ENCODE peak calls at places on chromosome 2, in four cellular contexts. U, J, D and V are unnamed samples.

GRCh38 chr2:30259827-30260679 is 28.7 kb downstream of the LBH start:
- DNase-seq in J (no peak), U (no peak), D (no peak), V (no peak)

GRCh38 chr2:217980036-217980435 is 22.8 kb downstream of the TNS1 start:
- DNase-seq in D (no peak), U (no peak), J (no peak), V (no peak)

GRCh38 chr2:109428281-109428680 is 185.5 kb downstream of the SEPTIN10 start:
- DNase-seq in J (no peak), U (no peak), D (no peak), V (no peak)

GRCh38 chr2:60989256-60989655 is 28.3 kb upstream of the PEX13 start:
- DNase-seq in D (no peak), J (no peak), U (no peak), V (no peak)

GRCh38 chr2:16219292-16219975 is 279.1 kb downstream of the MYCN start:
- DNase-seq in U (no peak), D (no peak), J (no peak), V (no peak)

GRCh38 chr2:127569274-127570065 is 34.0 kb downstream of the MYO7B start:
- DNase-seq in U (peak), D (no peak), J (no peak), V (no peak)

GRCh38 chr2:153967248-153967973 is 95.7 kb downstream of the GALNT13 start:
- DNase-seq in U (no peak), J (no peak), D (no peak), V (no peak)

GRCh38 chr2:15582153-15582552 is 9.5 kb upstream of the DDX1 start:
- DNase-seq in U (no peak), J (no peak), D (no peak), V (no peak)

GRCh38 chr2:47779416-47779790 is 3.5 kb upstream of the MSH6 start:
- DNase-seq in U (no peak), J (no peak), D (no peak), V (no peak)

GRCh38 chr2:7725132-7725849 is 808.1 kb downstream of the RNF144A start:
- DNase-seq in D (peak), U (no peak), J (no peak), V (peak)